ENCODE peak calls at places on chromosomes 13 and 19, in seven cellular contexts. T is CD4-positive, CD25-positive, alpha-beta regulatory T cell; H is mammary epithelial cell; L is uterus; S is HL-60; B is Panc1; K is tibial artery. O is an unnamed sample.

GRCh38 chr13:21849323-21849722 is 178.4 kb downstream of the FGF9 start:
- DNase-seq in L (no peak), B (peak; percentile 2), K (no peak), S (peak; percentile 4), H (peak; percentile 11), T (no peak), O (no peak)

GRCh38 chr19:45922281-45922680 is 7.7 kb upstream of the NANOS2 start:
- DNase-seq in H (no peak), L (no peak), K (no peak), S (no peak), B (no peak), T (no peak), O (no peak)

GRCh38 chr13:101640797-101641400 is 188.4 kb downstream of the ITGBL1 start:
- DNase-seq in H (peak; percentile 73), S (no peak), T (no peak), B (no peak), K (no peak), L (no peak), O (peak; percentile 52)

GRCh38 chr13:74145249-74145970 is 11.2 kb upstream of the KLF12 start:
- DNase-seq in H (no peak), T (no peak), B (no peak), S (no peak), L (no peak), K (no peak), O (no peak)

GRCh38 chr19:33152178-33152577 is 20.3 kb downstream of the WDR88 start:
- DNase-seq in H (no peak), B (no peak), S (peak; percentile 54), L (no peak), T (no peak), K (no peak), O (no peak)

GRCh38 chr13:25733061-25733491 is 318.7 kb downstream of the SHISA2 start:
- DNase-seq in B (no peak), S (no peak), K (no peak), L (no peak), H (peak; percentile 71), T (no peak), O (peak; percentile 45)

GRCh38 chr19:18183529-18183928 is 9.5 kb upstream of the MPV17L2 start:
- DNase-seq in K (no peak), L (no peak), B (no peak), H (no peak), T (no peak), S (no peak), O (no peak)

GRCh38 chr19:6198896-6199239 is 63.4 kb downstream of the ACSBG2 start:
- DNase-seq in H (no peak), S (no peak), T (no peak), K (no peak), B (no peak), L (no peak), O (no peak)

GRCh38 chr13:95643471-95643813 is 1.1 kb downstream of the DZIP1 start:
- DNase-seq in T (no peak), B (no peak), H (peak; percentile 57), S (no peak), L (peak; percentile 23), K (no peak), O (no peak)

GRCh38 chr13:74794582-74794981 is 660.4 kb upstream of the KLF12 start:
- DNase-seq in B (no peak), H (no peak), T (no peak), S (no peak), L (no peak), K (no peak), O (no peak)

GRCh38 chr13:25215253-25215575 is 43.1 kb upstream of the AMER2 start:
- DNase-seq in L (no peak), K (no peak), H (no peak), S (no peak), T (no peak), B (no peak), O (no peak)

GRCh38 chr13:68509734-68510621 is 1279.8 kb upstream of the PCDH9 start:
- DNase-seq in K (no peak), H (no peak), B (no peak), T (no peak), S (no peak), L (no peak), O (no peak)

GRCh38 chr13:109646423-109646822 is 140.0 kb downstream of the IRS2 start:
- DNase-seq in H (no peak), S (no peak), K (no peak), L (no peak), B (no peak), T (no peak), O (no peak)

GRCh38 chr13:112576191-112576590 is 11.8 kb downstream of the TUBGCP3 start:
- DNase-seq in T (no peak), S (no peak), L (no peak), B (no peak), K (no peak), H (no peak), O (no peak)

GRCh38 chr13:111202745-111203144 is 87.6 kb downstream of the ARHGEF7 start:
- DNase-seq in S (no peak), L (peak; percentile 51), T (no peak), H (no peak), K (no peak), B (no peak), O (no peak)

GRCh38 chr19:2827840-2828489 is 8.3 kb downstream of the ZNF554 start:
- DNase-seq in H (no peak), L (no peak), S (no peak), B (no peak), T (no peak), K (no peak), O (no peak)

GRCh38 chr13:90272356-90272755 is 1075.1 kb upstream of the MIR17HG start:
- DNase-seq in T (no peak), L (no peak), K (no peak), B (no peak), H (peak; percentile 85), S (no peak), O (peak; percentile 62)

GRCh38 chr13:29589234-29589633 is 6.3 kb downstream of the SLC7A1 start:
- DNase-seq in H (peak; percentile 66), S (no peak), L (no peak), T (no peak), B (no peak), K (no peak), O (no peak)
- H3K27ac ChIP-seq in H (peak overlapping the region; percentile 48), S (no peak overlapping the region), L (no peak overlapping the region), T (no peak overlapping the region), B (no peak overlapping the region), K (peak overlapping the region; percentile 93), O (peak overlapping the region; percentile 51)

GRCh38 chr13:28918030-28918429 is 97.9 kb downstream of the MTUS2 start:
- DNase-seq in S (no peak), H (no peak), T (no peak), B (no peak), L (no peak), K (no peak), O (no peak)

DNA sequence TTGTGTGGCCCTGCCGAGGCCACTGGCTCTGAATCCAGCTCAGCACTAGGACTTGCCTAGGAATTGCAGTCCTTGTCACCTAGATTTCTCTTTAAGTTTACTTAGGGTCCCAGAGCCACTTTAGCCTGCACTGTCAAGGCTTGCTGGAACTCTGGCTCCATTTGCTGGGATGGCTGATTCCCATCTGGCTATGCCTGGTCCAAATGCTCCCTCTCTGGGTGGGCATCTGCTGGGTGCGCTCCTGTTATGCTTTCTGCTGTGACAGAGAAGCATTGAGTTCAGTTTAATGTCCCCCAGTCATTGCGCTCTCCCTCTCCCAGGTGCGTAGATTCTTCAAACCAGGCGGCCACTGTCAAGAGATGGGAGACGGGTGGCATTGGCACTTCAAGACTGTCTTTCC is 102.2 kb downstream of the MTUS2 start:
- DNase-seq in H (no peak), B (no peak), T (no peak), K (no peak), L (no peak), S (no peak), O (no peak)
- H3K27ac ChIP-seq in H (no peak overlapping the region), B (no peak overlapping the region), T (no peak overlapping the region), K (no peak overlapping the region), L (no peak overlapping the region), S (no peak overlapping the region), O (no peak overlapping the region)

GRCh38 chr19:10719466-10719961 is 1.6 kb downstream of the DNM2 start:
- DNase-seq in S (peak; percentile 74), T (no peak), H (no peak), K (no peak), B (no peak), L (no peak), O (no peak)
- H3K27ac ChIP-seq in S (peak overlapping the region; percentile 70), T (peak overlapping the region; percentile 16), H (no peak overlapping the region), K (peak overlapping the region; percentile 91), B (peak overlapping the region; percentile 80), L (no peak overlapping the region), O (no peak overlapping the region)

DNA sequence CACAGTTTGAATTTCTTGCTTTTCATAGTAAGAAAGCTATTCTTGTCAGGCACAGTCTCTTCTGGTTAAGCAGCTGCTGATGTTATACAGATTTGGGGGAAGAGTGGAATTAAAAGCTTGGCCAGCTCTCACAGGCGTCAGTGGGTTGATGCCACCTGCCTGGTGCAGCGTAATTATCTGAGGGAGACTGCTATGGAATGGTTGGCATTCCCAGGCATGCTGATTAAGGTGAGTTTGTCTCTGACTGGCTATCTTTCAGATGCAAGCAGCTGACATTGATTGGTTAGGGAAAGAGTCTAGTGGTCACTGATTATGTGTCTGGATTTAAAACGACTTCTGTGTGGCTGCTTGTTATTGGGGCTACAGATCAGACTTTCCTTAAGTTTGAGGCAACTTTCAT is 948.4 kb downstream of the UQCRFS1 start:
- DNase-seq in L (no peak), K (no peak), S (no peak), H (no peak), T (no peak), B (no peak), O (no peak)
- H3K27ac ChIP-seq in L (no peak overlapping the region), K (no peak overlapping the region), S (no peak overlapping the region), H (no peak overlapping the region), T (no peak overlapping the region), B (no peak overlapping the region), O (no peak overlapping the region)

GRCh38 chr19:4367336-4367723 is 24.0 kb downstream of the MPND start:
- DNase-seq in S (no peak), B (no peak), T (no peak), K (no peak), H (no peak), L (no peak), O (no peak)

GRCh38 chr19:4365341-4365740 is 22.0 kb downstream of the MPND start:
- DNase-seq in K (peak; percentile 63), T (no peak), S (no peak), L (no peak), B (no peak), H (no peak), O (no peak)

GRCh38 chr19:4367781-4368127 is 24.4 kb downstream of the MPND start:
- DNase-seq in B (no peak), K (peak; percentile 58), T (no peak), S (no peak), L (no peak), H (no peak), O (no peak)

GRCh38 chr19:4365791-4366665 is 22.7 kb downstream of the MPND start:
- DNase-seq in K (peak; percentile 61), T (no peak), L (no peak), H (no peak), B (no peak), S (no peak), O (no peak)

DNA sequence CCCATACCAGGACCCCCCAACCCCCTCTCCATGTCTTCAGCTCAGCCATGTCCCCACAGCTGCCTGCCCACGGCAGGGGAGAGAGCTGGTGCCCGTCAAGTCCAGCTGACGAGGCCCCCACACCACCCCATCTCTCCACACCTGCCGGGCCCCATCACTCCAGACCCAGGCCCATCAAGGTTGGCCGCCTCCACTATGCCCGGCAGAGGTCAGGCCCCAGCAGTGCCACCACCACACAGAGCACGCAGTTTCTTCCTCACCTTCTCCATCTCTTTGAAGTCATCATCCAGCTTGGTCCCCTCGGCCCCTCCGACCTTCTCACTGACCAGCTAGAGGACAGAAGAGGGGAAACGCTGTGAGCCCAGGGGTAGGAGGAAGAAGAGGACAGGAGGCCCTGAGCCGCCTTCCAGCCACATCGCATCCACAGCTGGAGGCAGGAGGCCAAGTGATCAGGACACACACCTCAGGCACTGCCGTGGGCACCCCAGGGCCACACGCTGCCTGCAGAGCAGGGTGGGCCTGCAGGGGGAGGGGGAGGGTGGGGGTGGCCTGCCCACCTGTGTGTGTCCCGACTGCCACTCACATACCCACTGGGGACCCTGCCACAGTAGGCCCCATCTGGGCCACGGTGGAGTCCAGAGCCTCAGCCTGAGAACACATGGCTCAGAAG is 23.4 kb downstream of the MPND start:
- DNase-seq in H (no peak), B (no peak), K (no peak), S (no peak), T (no peak), L (no peak), O (no peak)
- H3K27ac ChIP-seq in H (no peak overlapping the region), B (no peak overlapping the region), K (no peak overlapping the region), S (no peak overlapping the region), T (no peak overlapping the region), L (no peak overlapping the region), O (no peak overlapping the region)

O was measured in epithelial cell of prostate.